ENCODE peak calls at places on chromosomes 6 and 20, in seven cellular contexts. One of them, this sample, is unnamed.

GRCh38 chr20:58542411-58543095 is 27.4 kb upstream of the APCDD1L start:
- DNase-seq in neural progenitor cell: no peak
- DNase-seq in GM23248: peak; percentile 41
- DNase-seq in endothelial cell of umbilical vein: no peak
- DNase-seq in PC-3: peak; percentile 71
- DNase-seq in HCT116: peak; percentile 7
- DNase-seq in hepatocyte: no peak
- DNase-seq in this sample: no peak

GRCh38 chr20:34861386-34862084 is 11.1 kb downstream of the GGT7 start:
- DNase-seq in PC-3: peak; percentile 57
- DNase-seq in GM23248: no peak
- DNase-seq in HCT116: no peak
- DNase-seq in endothelial cell of umbilical vein: no peak
- DNase-seq in neural progenitor cell: no peak
- DNase-seq in hepatocyte: no peak
- DNase-seq in this sample: no peak

GRCh38 chr20:416950-417800 is 9.1 kb downstream of the RBCK1 start:
- DNase-seq in hepatocyte: no peak
- DNase-seq in neural progenitor cell: no peak
- DNase-seq in GM23248: no peak
- DNase-seq in HCT116: no peak
- DNase-seq in endothelial cell of umbilical vein: no peak
- DNase-seq in PC-3: no peak
- DNase-seq in this sample: no peak

GRCh38 chr6:33761922-33762629 is 15.4 kb upstream of the IP6K3 start:
- DNase-seq in PC-3: peak; percentile 59
- DNase-seq in GM23248: peak; percentile 56
- DNase-seq in neural progenitor cell: peak; percentile 78
- DNase-seq in hepatocyte: peak; percentile 78
- DNase-seq in HCT116: no peak
- DNase-seq in endothelial cell of umbilical vein: peak; percentile 28
- DNase-seq in this sample: peak; percentile 67

GRCh38 chr20:62274332-62275262 is 28.2 kb upstream of the ADRM1 start:
- DNase-seq in GM23248: no peak
- DNase-seq in hepatocyte: no peak
- DNase-seq in endothelial cell of umbilical vein: no peak
- DNase-seq in PC-3: no peak
- DNase-seq in neural progenitor cell: no peak
- DNase-seq in HCT116: no peak
- DNase-seq in this sample: no peak

GRCh38 chr6:154448448-154449096 is 61.9 kb downstream of the CNKSR3 start:
- DNase-seq in neural progenitor cell: no peak
- DNase-seq in hepatocyte: peak; percentile 37
- DNase-seq in HCT116: no peak
- DNase-seq in GM23248: peak; percentile 90
- DNase-seq in endothelial cell of umbilical vein: peak; percentile 77
- DNase-seq in PC-3: no peak
- DNase-seq in this sample: peak; percentile 43

GRCh38 chr6:35485402-35485877 is 11.4 kb downstream of the TEAD3 start:
- DNase-seq in neural progenitor cell: peak; percentile 75
- DNase-seq in endothelial cell of umbilical vein: no peak
- DNase-seq in GM23248: peak; percentile 37
- DNase-seq in PC-3: peak; percentile 80
- DNase-seq in HCT116: no peak
- DNase-seq in hepatocyte: peak; percentile 60
- DNase-seq in this sample: peak; percentile 94

GRCh38 chr6:5490495-5491069 is 229.3 kb downstream of the FARS2 start:
- DNase-seq in HCT116: no peak
- DNase-seq in hepatocyte: no peak
- DNase-seq in PC-3: no peak
- DNase-seq in neural progenitor cell: no peak
- DNase-seq in endothelial cell of umbilical vein: no peak
- DNase-seq in GM23248: no peak
- DNase-seq in this sample: no peak

GRCh38 chr6:39289490-39289889 is 24.7 kb downstream of the KCNK17 start:
- DNase-seq in hepatocyte: no peak
- DNase-seq in neural progenitor cell: no peak
- DNase-seq in PC-3: peak; percentile 19
- DNase-seq in HCT116: no peak
- DNase-seq in GM23248: no peak
- DNase-seq in endothelial cell of umbilical vein: no peak
- DNase-seq in this sample: no peak

GRCh38 chr6:131949909-131950766 is 1.0 kb downstream of the CCN2 start:
- DNase-seq in GM23248: peak; percentile 95
- DNase-seq in HCT116: peak; percentile 32
- DNase-seq in neural progenitor cell: peak; percentile 91
- DNase-seq in hepatocyte: peak; percentile 88
- DNase-seq in PC-3: peak; percentile 76
- DNase-seq in endothelial cell of umbilical vein: peak; percentile 55
- DNase-seq in this sample: peak; percentile 75

GRCh38 chr6:128403618-128404444 is 116.6 kb downstream of the PTPRK start:
- DNase-seq in PC-3: peak; percentile 9
- DNase-seq in hepatocyte: no peak
- DNase-seq in endothelial cell of umbilical vein: no peak
- DNase-seq in GM23248: no peak
- DNase-seq in HCT116: no peak
- DNase-seq in neural progenitor cell: no peak
- DNase-seq in this sample: no peak

GRCh38 chr6:29667158-29667557 is 10.3 kb downstream of the MOG start:
- DNase-seq in GM23248: no peak
- DNase-seq in PC-3: no peak
- DNase-seq in neural progenitor cell: peak; percentile 81
- DNase-seq in hepatocyte: no peak
- DNase-seq in endothelial cell of umbilical vein: no peak
- DNase-seq in HCT116: no peak
- DNase-seq in this sample: peak; percentile 96

GRCh38 chr6:75203721-75204120 is 2.1 kb downstream of the COL12A1 start:
- DNase-seq in hepatocyte: no peak
- DNase-seq in HCT116: no peak
- DNase-seq in PC-3: peak; percentile 18
- DNase-seq in neural progenitor cell: no peak
- DNase-seq in endothelial cell of umbilical vein: no peak
- DNase-seq in GM23248: peak; percentile 69
- DNase-seq in this sample: no peak

GRCh38 chr6:100301731-100302130 is 163.0 kb downstream of the SIM1 start:
- DNase-seq in GM23248: no peak
- DNase-seq in PC-3: no peak
- DNase-seq in HCT116: no peak
- DNase-seq in endothelial cell of umbilical vein: no peak
- DNase-seq in hepatocyte: no peak
- DNase-seq in neural progenitor cell: no peak
- DNase-seq in this sample: no peak

GRCh38 chr6:16805190-16805860 is 44.1 kb upstream of the ATXN1 start:
- DNase-seq in HCT116: no peak
- DNase-seq in PC-3: peak; percentile 69
- DNase-seq in endothelial cell of umbilical vein: no peak
- DNase-seq in hepatocyte: no peak
- DNase-seq in GM23248: peak; percentile 6
- DNase-seq in neural progenitor cell: no peak
- DNase-seq in this sample: peak; percentile 27

GRCh38 chr6:41693281-41693838 is 42.0 kb downstream of the TFEB start:
- DNase-seq in PC-3: no peak
- DNase-seq in hepatocyte: no peak
- DNase-seq in endothelial cell of umbilical vein: no peak
- DNase-seq in GM23248: no peak
- DNase-seq in neural progenitor cell: no peak
- DNase-seq in HCT116: no peak
- DNase-seq in this sample: no peak

GRCh38 chr6:32196682-32197616 is 4.5 kb upstream of the GPSM3 start:
- DNase-seq in neural progenitor cell: peak; percentile 29
- DNase-seq in endothelial cell of umbilical vein: peak; percentile 53
- DNase-seq in PC-3: no peak
- DNase-seq in hepatocyte: no peak
- DNase-seq in GM23248: peak; percentile 45
- DNase-seq in HCT116: no peak
- DNase-seq in this sample: peak; percentile 67

GRCh38 chr6:47792216-47792733 is 10.4 kb downstream of the OPN5 start:
- DNase-seq in PC-3: no peak
- DNase-seq in endothelial cell of umbilical vein: no peak
- DNase-seq in HCT116: no peak
- DNase-seq in hepatocyte: no peak
- DNase-seq in GM23248: no peak
- DNase-seq in neural progenitor cell: no peak
- DNase-seq in this sample: no peak
- H2AFZ ChIP-seq in PC-3: no peak overlapping the region
- H2AFZ ChIP-seq in endothelial cell of umbilical vein: no peak overlapping the region
- H2AFZ ChIP-seq in HCT116: no peak overlapping the region
- H2AFZ ChIP-seq in hepatocyte: no peak overlapping the region
- H2AFZ ChIP-seq in GM23248: no peak overlapping the region
- H2AFZ ChIP-seq in neural progenitor cell: no peak overlapping the region
- H2AFZ ChIP-seq in this sample: no peak overlapping the region

DNA sequence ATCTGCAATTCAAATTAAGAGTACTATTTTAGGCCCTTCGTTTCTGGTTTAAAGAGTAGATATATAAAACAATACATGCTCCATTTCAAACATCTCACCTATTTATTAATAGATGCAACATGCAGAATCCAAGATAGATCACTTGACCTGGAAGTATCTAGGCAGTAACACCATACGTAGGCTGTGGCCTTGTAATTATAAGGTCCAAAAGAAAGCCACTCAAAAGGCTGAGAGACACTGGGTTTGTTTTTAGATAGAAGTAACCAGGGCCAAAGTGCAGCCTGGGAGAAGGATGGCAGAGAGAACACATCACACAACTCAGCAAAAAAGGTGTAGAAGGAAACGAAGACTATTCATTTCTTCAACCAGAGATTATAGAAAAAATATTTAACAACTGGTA is 8.4 kb upstream of the GFOD1 start:
- DNase-seq in PC-3: no peak
- DNase-seq in neural progenitor cell: no peak
- DNase-seq in GM23248: no peak
- DNase-seq in hepatocyte: no peak
- DNase-seq in HCT116: no peak
- DNase-seq in endothelial cell of umbilical vein: no peak
- DNase-seq in this sample: no peak
- H2AFZ ChIP-seq in PC-3: no peak overlapping the region
- H2AFZ ChIP-seq in neural progenitor cell: no peak overlapping the region
- H2AFZ ChIP-seq in GM23248: no peak overlapping the region
- H2AFZ ChIP-seq in hepatocyte: no peak overlapping the region
- H2AFZ ChIP-seq in HCT116: peak overlapping the region; percentile 77
- H2AFZ ChIP-seq in endothelial cell of umbilical vein: no peak overlapping the region
- H2AFZ ChIP-seq in this sample: peak overlapping the region; percentile 82

GRCh38 chr6:160378218-160378617 is 30.0 kb downstream of the SLC22A3 start:
- DNase-seq in HCT116: no peak
- DNase-seq in neural progenitor cell: no peak
- DNase-seq in PC-3: no peak
- DNase-seq in endothelial cell of umbilical vein: no peak
- DNase-seq in GM23248: no peak
- DNase-seq in hepatocyte: no peak
- DNase-seq in this sample: no peak
- H2AFZ ChIP-seq in HCT116: no peak overlapping the region
- H2AFZ ChIP-seq in neural progenitor cell: no peak overlapping the region
- H2AFZ ChIP-seq in PC-3: no peak overlapping the region
- H2AFZ ChIP-seq in endothelial cell of umbilical vein: no peak overlapping the region
- H2AFZ ChIP-seq in GM23248: no peak overlapping the region
- H2AFZ ChIP-seq in hepatocyte: no peak overlapping the region
- H2AFZ ChIP-seq in this sample: no peak overlapping the region

DNA sequence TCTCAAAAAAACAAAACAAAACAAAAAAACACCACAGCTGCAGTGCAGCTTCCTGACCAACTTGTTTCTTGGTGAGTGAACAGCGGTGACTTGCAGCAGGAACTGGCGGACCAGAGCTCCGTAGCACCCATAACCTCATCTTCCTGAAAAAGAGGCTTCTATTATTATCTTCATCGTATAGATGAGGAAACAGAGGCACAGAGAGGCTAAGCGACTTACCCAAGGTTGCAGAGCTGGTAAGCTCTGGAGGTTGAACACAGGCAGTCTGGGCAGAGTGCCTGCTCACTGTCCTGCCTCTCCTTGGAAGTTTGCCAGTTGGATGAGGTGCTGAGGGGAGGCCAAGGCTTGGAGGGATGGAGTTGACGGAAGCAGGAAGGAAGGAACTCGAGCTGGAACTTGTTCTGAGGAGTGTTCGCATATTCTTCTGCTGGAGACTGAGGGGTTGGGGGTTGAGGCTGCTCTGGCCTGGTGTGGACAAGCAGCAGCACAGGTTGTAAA is 47.9 kb upstream of the CCDC167 start:
- DNase-seq in HCT116: no peak
- DNase-seq in GM23248: peak; percentile 53
- DNase-seq in neural progenitor cell: no peak
- DNase-seq in hepatocyte: peak; percentile 58
- DNase-seq in endothelial cell of umbilical vein: peak; percentile 80
- DNase-seq in PC-3: peak; percentile 66
- DNase-seq in this sample: no peak
- H2AFZ ChIP-seq in HCT116: no peak overlapping the region
- H2AFZ ChIP-seq in GM23248: no peak overlapping the region
- H2AFZ ChIP-seq in neural progenitor cell: no peak overlapping the region
- H2AFZ ChIP-seq in hepatocyte: no peak overlapping the region
- H2AFZ ChIP-seq in endothelial cell of umbilical vein: peak overlapping the region; percentile 37
- H2AFZ ChIP-seq in PC-3: peak overlapping the region; percentile 11
- H2AFZ ChIP-seq in this sample: no peak overlapping the region

This sample was measured in GM23338.